ENCODE peak calls at places on chromosomes 4 and X, in five cellular contexts. N is GM12891, M is heart left ventricle, W is astrocyte of the cerebellum, J is AG04450. K is an unnamed sample.

GRCh38 chr4:3293410-3294391 is 880 bp downstream of the RGS12 start:
- DNase-seq in N (no peak), M (no peak), W (no peak), J (no peak), K (no peak)

GRCh38 chrX:94045724-94046123 is 371.7 kb downstream of the FAM133A start:
- DNase-seq in N (no peak), M (no peak), W (no peak), J (no peak), K (no peak)

GRCh38 chr4:128835498-128836222 is 26.2 kb downstream of the JADE1 start:
- DNase-seq in N (no peak), M (peak; percentile 94), W (no peak), J (no peak), K (no peak)

GRCh38 chrX:13579696-13580095 is 10.3 kb downstream of the EGFL6 start:
- DNase-seq in N (no peak), M (no peak), W (no peak), J (no peak), K (no peak)

GRCh38 chrX:386768-387575 is at the start of gene PPP2R3B:
- DNase-seq in N (peak; percentile 99), M (peak; percentile 100), W (peak; percentile 99), J (peak; percentile 96), K (no peak)

GRCh38 chr4:96992443-96992842 is 1150.8 kb downstream of the STPG2 start:
- DNase-seq in N (no peak), M (no peak), W (no peak), J (no peak), K (no peak)

GRCh38 chrX:70013483-70014222 is 36.1 kb downstream of the AWAT2 start:
- DNase-seq in N (no peak), M (peak; percentile 75), W (no peak), J (no peak), K (no peak)

GRCh38 chr4:139599594-139600374 is 43.8 kb upstream of the SETD7 start:
- DNase-seq in N (no peak), M (no peak), W (no peak), J (no peak), K (no peak)

GRCh38 chr4:73411731-73412414 is 7.8 kb downstream of the ALB start:
- DNase-seq in N (no peak), M (no peak), W (no peak), J (no peak), K (no peak)

GRCh38 chrX:53116101-53116500 is 22.2 kb downstream of the KANTR start:
- DNase-seq in N (no peak), M (no peak), W (peak; percentile 68), J (no peak), K (no peak)

GRCh38 chr4:118740869-118741268 is 55.7 kb downstream of the METTL14 start:
- DNase-seq in N (no peak), M (no peak), W (no peak), J (no peak), K (no peak)

GRCh38 chr4:92254767-92255442 is 48.9 kb upstream of the GRID2 start:
- DNase-seq in N (no peak), M (no peak), W (no peak), J (no peak), K (no peak)

GRCh38 chr4:100108869-100109268 is 81.4 kb downstream of the DDIT4L start:
- DNase-seq in N (no peak), M (no peak), W (no peak), J (no peak), K (no peak)

GRCh38 chrX:20237864-20238263 is 28.8 kb downstream of the RPS6KA3 start:
- DNase-seq in N (no peak), M (no peak), W (no peak), J (no peak), K (no peak)

GRCh38 chr4:125735107-125735506 is 420.4 kb downstream of the FAT4 start:
- DNase-seq in N (no peak), M (peak; percentile 40), W (peak; percentile 83), J (peak; percentile 50), K (no peak)

GRCh38 chr4:147349199-147349598 is 131.7 kb upstream of the EDNRA start:
- DNase-seq in N (no peak), M (no peak), W (no peak), J (no peak), K (no peak)

GRCh38 chrX:101602077-101602476 is 15.7 kb downstream of the ARMCX6 start:
- DNase-seq in N (no peak), M (no peak), W (no peak), J (no peak), K (no peak)

GRCh38 chr4:18388029-18388428 is 366.5 kb upstream of the LCORL start:
- DNase-seq in N (no peak), M (no peak), W (peak; percentile 22), J (no peak), K (no peak)

GRCh38 chrX:105823092-105823454 is 734 bp downstream of the NRK start:
- DNase-seq in N (no peak), M (no peak), W (no peak), J (no peak), K (no peak)

GRCh38 chr4:1608196-1608820 is 75.8 kb downstream of the FAM53A start:
- DNase-seq in N (no peak), M (peak; percentile 13), W (no peak), J (no peak), K (no peak)

GRCh38 chr4:159334461-159334860 is 231.6 kb downstream of the RAPGEF2 start:
- DNase-seq in N (no peak), M (no peak), W (no peak), J (no peak), K (no peak)

GRCh38 chrX:1535241-1536041 is 1.5 kb downstream of the P2RY8 start:
- DNase-seq in N (no peak), M (no peak), W (no peak), J (no peak), K (no peak)

GRCh38 chrX:46587158-46587557 is 13.6 kb downstream of the CHST7 start:
- DNase-seq in N (no peak), M (no peak), W (no peak), J (no peak), K (no peak)

GRCh38 chrX:47218920-47219815 is 687 bp downstream of the CDK16 start:
- DNase-seq in N (peak; percentile 33), M (peak; percentile 68), W (no peak), J (no peak), K (no peak)

GRCh38 chrX:155028749-155029360 is 2.2 kb downstream of the FUNDC2 start:
- DNase-seq in N (no peak), M (no peak), W (peak; percentile 13), J (no peak), K (no peak)

GRCh38 chr4:142960134-142960533 is 114.0 kb upstream of the INPP4B start:
- DNase-seq in N (no peak), M (no peak), W (no peak), J (no peak), K (no peak)

GRCh38 chr4:1794809-1795303 is 1.8 kb downstream of the FGFR3 start:
- DNase-seq in N (no peak), M (no peak), W (no peak), J (no peak), K (no peak)

GRCh38 chr4:38930199-38930598 is 62.6 kb downstream of the FAM114A1 start:
- DNase-seq in N (peak; percentile 32), M (no peak), W (no peak), J (no peak), K (no peak)

GRCh38 chr4:10371121-10371520 is 86.1 kb downstream of the ZNF518B start:
- DNase-seq in N (no peak), M (no peak), W (no peak), J (no peak), K (no peak)

GRCh38 chr4:143377635-143378099 is 41.0 kb downstream of the GAB1 start:
- DNase-seq in N (no peak), M (no peak), W (no peak), J (no peak), K (no peak)

GRCh38 chr4:47718691-47719090 is 119.2 kb downstream of the CORIN start:
- DNase-seq in N (no peak), M (no peak), W (no peak), J (no peak), K (no peak)

GRCh38 chrX:140948827-140949226 is 53.6 kb upstream of the SPANXB1 start:
- DNase-seq in N (no peak), M (no peak), W (no peak), J (no peak), K (no peak)

GRCh38 chr4:3629665-3630064 is 97.4 kb upstream of the LRPAP1 start:
- DNase-seq in N (no peak), M (peak; percentile 8), W (no peak), J (no peak), K (no peak)

GRCh38 chrX:132034648-132035047 is 11.5 kb downstream of the STK26 start:
- DNase-seq in N (no peak), M (no peak), W (no peak), J (no peak), K (no peak)

GRCh38 chr4:99394913-99395312 is 40.2 kb downstream of the ADH7 start:
- DNase-seq in N (no peak), M (no peak), W (no peak), J (no peak), K (no peak)

GRCh38 chr4:3340703-3341088 is 47.9 kb downstream of the RGS12 start:
- DNase-seq in N (no peak), M (no peak), W (no peak), J (no peak), K (no peak)

GRCh38 chr4:168432419-168433146 is 47.7 kb downstream of the DDX60L start:
- DNase-seq in N (no peak), M (no peak), W (no peak), J (no peak), K (no peak)

K was measured in occipital lobe.